ENCODE peak calls at places on chromosomes 6 and 20, in nine cellular contexts. X is neural progenitor cell, C is PC-3, R is HCT116, Z is hepatocyte, Q is GM23248, L is SK-N-SH, A is OCI-LY7, S is GM23338. V is an unnamed sample.

GRCh38 chr6:26097268-26097875 is 10.1 kb downstream of the HFE start:
- DNase-seq in A (peak), X (peak), Z (peak), R (peak), C (peak), S (peak), Q (peak), L (peak), V (peak)

GRCh38 chr6:118100763-118101162 is 193.7 kb downstream of the SLC35F1 start:
- DNase-seq in S (peak), C (no peak), Q (no peak), A (no peak), X (no peak), R (no peak), Z (no peak), L (no peak), V (no peak)

GRCh38 chr20:58708246-58708931 is 15.8 kb downstream of the NPEPL1 start:
- DNase-seq in X (no peak), Z (no peak), Q (no peak), A (no peak), C (no peak), R (no peak), S (no peak), L (peak), V (no peak)

GRCh38 chr6:44002591-44003344 is 124.5 kb downstream of the MRPL14 start:
- DNase-seq in Q (peak), S (peak), Z (peak), X (peak), C (no peak), L (peak), A (peak), R (no peak), V (peak)

GRCh38 chr6:166956444-166957086 is at the start of gene RNASET2:
- DNase-seq in A (peak), S (peak), Z (peak), Q (peak), C (peak), R (peak), X (peak), L (peak), V (peak)

GRCh38 chr6:149951626-149952025 is 9.8 kb downstream of the ULBP2 start:
- DNase-seq in X (no peak), L (no peak), C (no peak), R (no peak), Q (no peak), S (no peak), Z (no peak), A (no peak), V (no peak)

GRCh38 chr6:14841901-14842421 is 403.9 kb upstream of the JARID2 start:
- DNase-seq in L (no peak), Q (peak), C (peak), R (no peak), Z (peak), X (no peak), S (no peak), A (no peak), V (no peak)

GRCh38 chr6:139706949-139707348 is 332.5 kb upstream of the CITED2 start:
- DNase-seq in A (no peak), Q (no peak), R (no peak), Z (no peak), S (no peak), L (no peak), X (no peak), C (no peak), V (no peak)

GRCh38 chr20:61429458-61430227 is 177.6 kb downstream of the CDH4 start:
- DNase-seq in L (no peak), S (no peak), R (no peak), X (no peak), Q (no peak), C (no peak), Z (no peak), A (no peak), V (no peak)

GRCh38 chr20:12969071-12969669 is 39.6 kb upstream of the SPTLC3 start:
- DNase-seq in A (no peak), X (no peak), Q (no peak), Z (no peak), L (no peak), R (no peak), C (peak), S (no peak), V (no peak)

GRCh38 chr6:15268130-15268908 is 22.4 kb downstream of the JARID2 start:
- DNase-seq in C (no peak), R (no peak), L (no peak), S (peak), Z (no peak), Q (peak), X (peak), A (no peak), V (no peak)

GRCh38 chr6:82385102-82385501 is 21.5 kb downstream of the TPBG start:
- DNase-seq in S (peak), A (no peak), Z (no peak), Q (no peak), R (no peak), C (no peak), X (peak), L (no peak), V (peak)

GRCh38 chr6:148932731-148933130 is 185.9 kb downstream of the UST start:
- DNase-seq in Z (no peak), L (no peak), R (no peak), Q (no peak), A (no peak), X (no peak), C (no peak), S (no peak), V (no peak)

GRCh38 chr6:52000064-52000463 is 87.3 kb downstream of the PKHD1 start:
- DNase-seq in Q (no peak), L (no peak), S (no peak), R (no peak), A (no peak), Z (no peak), X (no peak), C (peak), V (no peak)

GRCh38 chr20:60877071-60877470 is 375.0 kb upstream of the CDH4 start:
- DNase-seq in R (no peak), Q (no peak), X (no peak), C (no peak), Z (no peak), S (no peak), L (no peak), A (no peak), V (no peak)

DNA sequence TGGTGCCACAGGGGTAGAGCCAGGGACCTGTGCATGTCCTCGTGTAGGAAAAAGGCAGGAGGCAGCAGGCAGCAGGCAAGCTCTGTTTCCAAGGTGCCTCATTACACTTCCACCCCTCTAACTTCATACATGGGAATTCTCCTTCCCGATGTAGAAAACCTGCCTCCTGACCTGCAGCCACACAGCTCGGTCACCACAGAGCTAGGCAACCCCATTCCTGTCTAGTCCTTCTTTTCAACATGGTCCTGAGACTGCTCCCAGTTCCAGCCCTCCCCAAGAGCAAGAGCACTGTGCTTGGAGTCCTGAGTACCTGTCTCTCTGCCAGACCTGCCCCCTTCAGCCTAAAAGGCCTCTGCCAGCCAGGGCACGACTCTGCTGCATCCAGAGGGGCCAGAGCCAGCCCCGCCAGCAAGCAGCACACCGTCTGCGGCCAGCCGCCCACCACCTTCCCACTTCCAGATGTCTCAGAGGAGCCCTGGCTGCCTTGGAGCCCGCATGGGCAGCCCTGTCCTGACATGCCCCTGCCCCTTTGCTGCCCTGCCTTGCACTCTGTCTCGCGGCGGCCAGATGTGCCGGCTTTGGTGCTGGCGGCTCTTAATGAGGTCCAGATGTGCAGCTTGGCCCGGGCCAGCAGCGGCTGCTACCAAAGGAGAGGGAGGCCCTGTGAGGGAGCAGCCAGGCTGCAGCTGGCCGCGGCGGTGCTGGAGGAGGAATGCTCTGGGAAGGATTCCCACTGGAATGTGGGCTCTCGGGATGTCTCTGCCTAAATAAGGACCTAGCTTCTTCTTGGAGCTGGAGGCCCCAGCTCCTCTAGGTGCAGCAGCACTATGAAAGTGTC is 72.2 kb downstream of the FGD2 start:
- DNase-seq in S (peak), A (no peak), Q (peak), R (no peak), Z (peak), X (peak), C (no peak), L (peak), V (no peak)
- TF ChIP-seq EZH2phosphoT487 in S (no peak), A (no peak), Q (no peak), R (no peak), Z (no peak), X (no peak), C (no peak), L (no peak), V (no peak)

GRCh38 chr6:41022294-41022693 is 16.7 kb downstream of the UNC5CL start:
- DNase-seq in Z (peak), X (no peak), L (peak), S (no peak), R (no peak), A (no peak), Q (peak), C (peak), V (no peak)
- TF ChIP-seq EZH2phosphoT487 in Z (no peak), X (no peak), L (no peak), S (no peak), R (no peak), A (no peak), Q (no peak), C (no peak), V (no peak)

DNA sequence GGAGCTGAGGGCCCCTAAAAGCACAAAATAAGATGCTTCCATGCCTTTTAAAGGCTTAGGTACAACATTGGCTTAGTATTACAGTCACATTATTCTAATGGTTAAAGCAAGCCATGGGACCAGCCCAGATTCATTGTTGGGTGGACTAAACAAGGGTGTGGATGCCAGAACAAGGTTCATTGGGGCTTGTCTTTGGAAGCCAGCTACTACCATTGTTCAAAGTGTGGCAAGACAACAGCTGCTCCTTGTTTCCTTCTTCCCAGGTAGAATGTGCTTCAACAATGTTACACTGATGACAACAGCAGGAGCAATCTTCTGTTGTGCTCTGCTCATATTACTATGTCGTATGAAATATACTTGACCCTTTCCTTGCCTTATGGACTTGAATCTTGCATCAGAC is 261.5 kb downstream of the TBC1D7 start:
- DNase-seq in Z (no peak), Q (no peak), X (no peak), L (no peak), R (no peak), A (no peak), C (no peak), S (no peak), V (no peak)
- TF ChIP-seq EZH2phosphoT487 in Z (no peak), Q (no peak), X (no peak), L (no peak), R (no peak), A (no peak), C (no peak), S (no peak), V (no peak)

DNA sequence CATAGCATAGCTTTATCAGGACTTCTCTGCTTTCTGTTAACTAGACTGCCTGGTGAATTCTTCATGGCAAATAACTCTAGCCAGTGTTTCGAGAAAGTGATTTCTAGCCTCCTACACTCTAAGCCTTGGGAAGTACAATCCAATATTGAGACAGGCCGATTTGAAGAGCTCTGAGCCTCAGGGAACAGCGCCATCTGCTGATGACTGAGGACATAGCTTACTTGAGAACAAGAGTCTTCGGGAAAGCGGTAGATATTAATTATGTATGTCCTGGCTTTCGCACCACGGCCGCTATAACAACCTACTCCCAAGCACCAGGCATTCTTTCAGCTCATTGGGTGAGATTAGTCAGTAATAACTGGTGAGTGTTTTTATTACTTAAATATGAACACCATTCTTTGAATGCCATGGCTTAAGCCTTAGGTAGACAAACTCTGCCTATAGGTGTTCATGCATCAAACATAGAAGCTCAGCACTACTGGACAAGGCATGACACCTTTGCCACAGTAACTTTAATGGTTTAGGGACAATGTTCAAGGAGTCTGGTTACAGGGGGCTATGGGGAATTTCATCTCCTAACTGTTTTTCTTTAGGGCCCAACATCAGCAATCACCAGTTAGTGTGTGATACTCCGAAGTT is 518.6 kb downstream of the BMP2 start:
- DNase-seq in Z (peak), Q (peak), A (peak), L (peak), R (peak), C (peak), X (peak), S (peak), V (peak)
- TF ChIP-seq EZH2phosphoT487 in Z (no peak), Q (no peak), A (no peak), L (no peak), R (no peak), C (no peak), X (no peak), S (no peak), V (no peak)

DNA sequence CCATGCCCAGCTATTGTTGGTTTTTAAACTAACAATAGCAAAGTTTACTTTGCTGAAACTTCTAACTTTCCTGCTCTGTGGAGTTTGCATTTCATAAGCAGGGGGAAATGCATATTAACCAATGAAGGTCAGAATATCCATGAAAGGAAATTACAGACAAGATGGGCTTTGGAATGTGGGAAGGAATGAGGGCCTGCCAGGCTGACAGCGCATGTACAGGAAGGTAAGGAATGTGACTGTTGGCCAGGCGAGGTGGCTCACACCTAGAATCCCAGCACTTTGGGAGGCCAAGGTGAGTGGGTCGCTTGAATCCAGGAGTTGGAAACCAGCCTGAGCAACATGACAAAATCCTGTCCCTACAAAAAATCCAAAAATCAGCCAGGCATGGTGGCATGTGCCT is 49.6 kb downstream of the CDK5RAP1 start:
- DNase-seq in S (peak), L (no peak), Z (no peak), R (no peak), C (no peak), A (no peak), X (no peak), Q (no peak), V (no peak)
- TF ChIP-seq EZH2phosphoT487 in S (no peak), L (no peak), Z (no peak), R (no peak), C (no peak), A (no peak), X (no peak), Q (no peak), V (no peak)

DNA sequence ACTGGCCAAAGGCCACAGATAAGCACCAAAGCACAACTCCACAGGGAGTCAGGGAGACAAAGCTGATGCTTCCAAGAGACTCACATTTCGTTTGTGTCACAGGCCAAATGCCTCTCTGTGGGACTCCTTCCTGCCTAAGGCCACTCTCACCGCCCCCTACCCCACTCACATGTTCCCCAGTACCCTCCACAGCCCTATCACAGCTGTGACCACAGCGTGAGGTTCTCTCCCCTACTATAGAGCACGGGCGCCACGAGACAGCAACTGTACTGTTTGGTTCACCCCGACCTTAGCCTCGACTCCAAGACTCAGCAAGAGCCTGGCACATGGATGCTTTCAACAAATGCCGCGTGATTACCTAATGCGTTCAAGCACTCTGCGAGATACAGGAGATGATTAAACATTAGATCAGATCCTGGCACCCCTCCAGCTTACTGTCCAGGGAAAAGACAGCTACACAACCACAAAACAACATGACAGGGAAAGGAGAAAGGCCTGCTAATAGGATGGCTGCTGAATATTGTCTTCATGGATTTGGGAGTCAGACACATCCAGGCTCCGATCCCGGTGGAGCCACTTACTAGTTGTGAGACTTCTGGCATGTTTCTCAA is 105.5 kb downstream of the AGPAT4 start:
- DNase-seq in L (peak), A (no peak), X (peak), R (peak), S (peak), C (peak), Z (peak), Q (peak), V (no peak)
- TF ChIP-seq EZH2phosphoT487 in L (no peak), A (no peak), X (no peak), R (no peak), S (no peak), C (no peak), Z (no peak), Q (no peak), V (no peak)